ENCODE peak calls at places on chromosome 16, in five cellular contexts. P is HTR-8/SVneo; M is CD4-positive, alpha-beta memory T cell; V is neural progenitor cell; T is progenitor cell of endocrine pancreas. I is an unnamed sample.

GRCh38 chr16:89383095-89384003 is 107.0 kb downstream of the ANKRD11 start:
- DNase-seq in P (no peak), M (no peak), V (peak), T (peak), I (no peak)

GRCh38 chr16:9364721-9365693 is 273.6 kb downstream of the HAPSTR1 start:
- DNase-seq in P (no peak), M (no peak), V (no peak), T (no peak), I (no peak)

GRCh38 chr16:87877942-87878507 is 8.7 kb upstream of the SLC7A5 start:
- DNase-seq in P (no peak), M (no peak), V (no peak), T (no peak), I (no peak)

GRCh38 chr16:84766978-84767773 is 52.6 kb upstream of the CRISPLD2 start:
- DNase-seq in P (no peak), M (no peak), V (no peak), T (no peak), I (no peak)

GRCh38 chr16:4262303-4262835 is 10.5 kb downstream of the TFAP4 start:
- DNase-seq in P (no peak), M (no peak), V (no peak), T (no peak), I (no peak)

GRCh38 chr16:12461201-12461600 is 342.5 kb downstream of the CPPED1 start:
- DNase-seq in P (no peak), M (no peak), V (no peak), T (no peak), I (no peak)

GRCh38 chr16:87703835-87704375 is 61.9 kb downstream of the KLHDC4 start:
- DNase-seq in P (no peak), M (no peak), V (no peak), T (no peak), I (no peak)

GRCh38 chr16:72202014-72202413 is 30.1 kb upstream of the PMFBP1 start:
- DNase-seq in P (peak), M (no peak), V (no peak), T (no peak), I (no peak)

GRCh38 chr16:1909661-1910231 is 8.5 kb downstream of the HS3ST6 start:
- DNase-seq in P (no peak), M (no peak), V (peak), T (no peak), I (no peak)

GRCh38 chr16:67959520-67959919 is 8.9 kb downstream of the SLC12A4 start:
- DNase-seq in P (peak), M (no peak), V (no peak), T (no peak), I (peak)

GRCh38 chr16:10266809-10267208 is 84.6 kb upstream of the GRIN2A start:
- DNase-seq in P (no peak), M (no peak), V (no peak), T (no peak), I (no peak)

GRCh38 chr16:3282103-3282746 is 1.1 kb upstream of the ZNF263 start:
- DNase-seq in P (peak), M (no peak), V (peak), T (peak), I (no peak)

GRCh38 chr16:180921-181667 is 835 bp downstream of the HBQ1 start:
- DNase-seq in P (peak), M (peak), V (peak), T (peak), I (peak)

GRCh38 chr16:75379339-75379738 is 54.0 kb downstream of the CFDP1 start:
- DNase-seq in P (no peak), M (no peak), V (no peak), T (no peak), I (no peak)

GRCh38 chr16:86519007-86519648 is 8.8 kb downstream of the FOXF1 start:
- DNase-seq in P (no peak), M (no peak), V (no peak), T (no peak), I (no peak)

GRCh38 chr16:27317320-27317719 is 3.5 kb downstream of the IL4R start:
- DNase-seq in P (no peak), M (no peak), V (no peak), T (no peak), I (no peak)

GRCh38 chr16:11210260-11210659 is 45.7 kb downstream of the SOCS1 start:
- DNase-seq in P (no peak), M (no peak), V (no peak), T (no peak), I (no peak)

GRCh38 chr16:65148804-65149203 is 26.9 kb upstream of the CDH11 start:
- DNase-seq in P (no peak), M (no peak), V (no peak), T (no peak), I (no peak)

GRCh38 chr16:83005653-83006160 is 378.9 kb downstream of the CDH13 start:
- DNase-seq in P (no peak), M (no peak), V (no peak), T (no peak), I (no peak)

GRCh38 chr16:9159839-9160550 is 68.6 kb downstream of the HAPSTR1 start:
- DNase-seq in P (peak), M (peak), V (peak), T (peak), I (peak)

GRCh38 chr16:55760665-55761035 is 72.2 kb downstream of the CES1 start:
- DNase-seq in P (no peak), M (no peak), V (no peak), T (no peak), I (no peak)

GRCh38 chr16:57092786-57093301 is 461 bp downstream of the CPNE2 start:
- DNase-seq in P (peak), M (peak), V (peak), T (peak), I (no peak)

GRCh38 chr16:84450176-84450865 is 54.1 kb downstream of the MEAK7 start:
- DNase-seq in P (no peak), M (no peak), V (no peak), T (no peak), I (no peak)

GRCh38 chr16:31452631-31453106 is 6.6 kb upstream of the ARMC5 start:
- DNase-seq in P (peak), M (no peak), V (no peak), T (no peak), I (peak)

GRCh38 chr16:11612110-11612981 is 25.6 kb upstream of the LITAF start:
- DNase-seq in P (no peak), M (no peak), V (no peak), T (no peak), I (no peak)

GRCh38 chr16:48340054-48340453 is 45.2 kb downstream of the SIAH1 start:
- DNase-seq in P (no peak), M (no peak), V (no peak), T (no peak), I (no peak)

I was measured in amniotic stem cell.